ENCODE peak calls at places on chromosomes 7 and 10, in seven cellular contexts. E, D, W, I, S, O and B are unnamed samples.

GRCh38 chr10:97336942-97337719 is 2.6 kb upstream of the FRAT2 start:
- DNase-seq in E (peak), D (no peak), W (peak), I (peak), S (no peak), O (peak), B (peak)

GRCh38 chr10:24802378-24802777 is 78.7 kb upstream of the ARHGAP21 start:
- DNase-seq in E (no peak), D (no peak), W (no peak), I (no peak), S (no peak), O (no peak), B (no peak)

GRCh38 chr10:61786728-61787127 is 114.8 kb upstream of the ARID5B start:
- DNase-seq in E (no peak), D (peak), W (no peak), I (no peak), S (peak), O (no peak), B (no peak)

GRCh38 chr10:58414270-58415041 is 29.2 kb downstream of the TFAM start:
- DNase-seq in E (no peak), D (peak), W (no peak), I (no peak), S (peak), O (no peak), B (peak)

GRCh38 chr10:5723692-5724091 is 39.1 kb downstream of the TASOR2 start:
- DNase-seq in E (no peak), D (no peak), W (no peak), I (no peak), S (no peak), O (no peak), B (no peak)

GRCh38 chr7:35450456-35450855 is 196.6 kb upstream of the TBX20 start:
- DNase-seq in E (no peak), D (no peak), W (no peak), I (no peak), S (no peak), O (no peak), B (peak)

GRCh38 chr10:122494833-122495232 is 33.5 kb downstream of the HTRA1 start:
- DNase-seq in E (no peak), D (peak), W (no peak), I (no peak), S (peak), O (no peak), B (no peak)

GRCh38 chr10:72106896-72107295 is 18.5 kb upstream of the SPOCK2 start:
- DNase-seq in E (no peak), D (no peak), W (no peak), I (no peak), S (no peak), O (no peak), B (no peak)

GRCh38 chr10:119755446-119755845 is 29.6 kb downstream of the INPP5F start:
- DNase-seq in E (no peak), D (peak), W (no peak), I (no peak), S (no peak), O (no peak), B (no peak)

GRCh38 chr7:12648704-12649261 is 38.6 kb upstream of the ARL4A start:
- DNase-seq in E (no peak), D (no peak), W (no peak), I (no peak), S (no peak), O (no peak), B (peak)

GRCh38 chr10:81018898-81019890 is 481.5 kb downstream of the SH2D4B start:
- DNase-seq in E (peak), D (peak), W (peak), I (no peak), S (peak), O (no peak), B (peak)

GRCh38 chr10:132099701-132100481 is 34.1 kb downstream of the JAKMIP3 start:
- DNase-seq in E (no peak), D (no peak), W (peak), I (peak), S (no peak), O (no peak), B (no peak)

GRCh38 chr7:27154369-27154768 is 2.0 kb upstream of the HOXA3 start:
- DNase-seq in E (no peak), D (no peak), W (no peak), I (peak), S (no peak), O (no peak), B (no peak)

GRCh38 chr10:48458662-48459048 is 146.2 kb downstream of the ARHGAP22 start:
- DNase-seq in E (no peak), D (no peak), W (no peak), I (no peak), S (no peak), O (no peak), B (no peak)

GRCh38 chr7:18505870-18506460 is 10.4 kb downstream of the HDAC9 start:
- DNase-seq in E (no peak), D (peak), W (no peak), I (no peak), S (peak), O (no peak), B (no peak)

GRCh38 chr7:21076579-21076978 is 289.9 kb upstream of the SP8 start:
- DNase-seq in E (no peak), D (no peak), W (no peak), I (no peak), S (no peak), O (no peak), B (no peak)

GRCh38 chr7:1289681-1290261 is 57.1 kb downstream of the UNCX start:
- DNase-seq in E (no peak), D (no peak), W (no peak), I (peak), S (peak), O (no peak), B (no peak)

GRCh38 chr10:128064615-128065580 is 61.3 kb downstream of the MKI67 start:
- DNase-seq in E (no peak), D (peak), W (no peak), I (no peak), S (peak), O (peak), B (no peak)

GRCh38 chr7:132488634-132489302 is 87.5 kb downstream of the PLXNA4 start:
- DNase-seq in E (no peak), D (no peak), W (no peak), I (no peak), S (no peak), O (no peak), B (no peak)

GRCh38 chr10:44976352-44977198 is 2.0 kb downstream of the DEPP1 start:
- DNase-seq in E (no peak), D (no peak), W (no peak), I (no peak), S (no peak), O (no peak), B (no peak)

GRCh38 chr7:151586531-151587270 is 67.0 kb upstream of the RHEB start:
- DNase-seq in E (no peak), D (no peak), W (no peak), I (no peak), S (no peak), O (no peak), B (no peak)

GRCh38 chr7:98922392-98923107 is 44.2 kb downstream of the TRRAP start:
- DNase-seq in E (no peak), D (peak), W (no peak), I (no peak), S (peak), O (no peak), B (no peak)

GRCh38 chr7:27640914-27641570 is 21.6 kb downstream of the HIBADH start:
- DNase-seq in E (no peak), D (peak), W (no peak), I (no peak), S (no peak), O (peak), B (no peak)

GRCh38 chr10:125084191-125085186 is 75.9 kb downstream of the CTBP2 start:
- DNase-seq in E (no peak), D (peak), W (peak), I (no peak), S (peak), O (peak), B (peak)

GRCh38 chr7:120273476-120273975 is 551 bp downstream of the KCND2 start:
- DNase-seq in E (peak), D (no peak), W (peak), I (peak), S (peak), O (no peak), B (peak)

DNA sequence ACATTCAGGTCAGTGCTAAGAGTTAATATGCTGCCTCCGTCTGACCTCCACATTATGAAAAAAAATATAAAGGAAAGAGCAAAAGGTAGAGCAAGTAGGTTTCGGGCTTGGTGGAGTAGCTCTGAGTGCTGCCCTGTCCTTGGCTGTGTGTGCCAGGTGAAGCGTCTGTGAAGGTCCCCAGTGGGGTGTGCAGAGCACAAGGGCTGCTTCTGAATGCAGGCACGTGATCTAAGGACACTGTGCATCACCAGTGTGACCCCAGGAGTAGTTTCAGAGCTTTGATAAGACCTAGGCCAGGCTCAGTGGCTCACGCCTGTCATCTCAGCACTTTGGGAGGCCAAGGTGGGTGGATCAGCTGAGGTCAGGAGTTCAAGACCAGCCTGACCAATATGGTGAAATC is 36.0 kb downstream of the KLF6 start:
- DNase-seq in E (no peak), D (no peak), W (no peak), I (no peak), S (no peak), O (no peak), B (no peak)
- H3K18ac ChIP-seq in E (peak), D (peak), W (no peak), I (no peak), S (no peak), O (no peak), B (no peak)

GRCh38 chr7:23539494-23539907 is 7.7 kb upstream of the TRA2A start:
- DNase-seq in E (no peak), D (no peak), W (no peak), I (no peak), S (no peak), O (no peak), B (no peak)
- H3K4ac ChIP-seq in E (no peak), D (no peak), W (no peak), I (no peak), S (no peak), O (no peak), B (no peak)

GRCh38 chr10:86727992-86728559 is 28.3 kb upstream of the BMPR1A start:
- DNase-seq in E (no peak), D (no peak), W (no peak), I (no peak), S (peak), O (no peak), B (no peak)

GRCh38 chr10:86723009-86723408 is 33.4 kb upstream of the BMPR1A start:
- DNase-seq in E (no peak), D (no peak), W (no peak), I (no peak), S (no peak), O (no peak), B (no peak)

GRCh38 chr10:86724445-86724844 is 32.0 kb upstream of the BMPR1A start:
- DNase-seq in E (no peak), D (no peak), W (no peak), I (no peak), S (no peak), O (no peak), B (no peak)

GRCh38 chr10:86727459-86727858 is 29.0 kb upstream of the BMPR1A start:
- DNase-seq in E (no peak), D (no peak), W (no peak), I (no peak), S (peak), O (no peak), B (no peak)

GRCh38 chr10:86725980-86726976 is 30.1 kb upstream of the BMPR1A start:
- DNase-seq in E (no peak), D (no peak), W (no peak), I (no peak), S (no peak), O (no peak), B (no peak)
- H3K18ac ChIP-seq in E (no peak), D (no peak), W (no peak), I (no peak), S (no peak), O (no peak), B (no peak)

GRCh38 chr7:15950299-15950698 is 263.8 kb upstream of the MEOX2 start:
- DNase-seq in E (no peak), D (no peak), W (no peak), I (no peak), S (no peak), O (no peak), B (no peak)
- H3K4ac ChIP-seq in E (no peak), D (no peak), W (no peak), I (no peak), S (no peak), O (no peak), B (no peak)

GRCh38 chr7:42233939-42234338 is 3.1 kb downstream of the GLI3 start:
- DNase-seq in E (no peak), D (peak), W (no peak), I (no peak), S (peak), O (no peak), B (no peak)
- H3K18ac ChIP-seq in E (no peak), D (peak), W (no peak), I (no peak), S (no peak), O (no peak), B (no peak)

DNA sequence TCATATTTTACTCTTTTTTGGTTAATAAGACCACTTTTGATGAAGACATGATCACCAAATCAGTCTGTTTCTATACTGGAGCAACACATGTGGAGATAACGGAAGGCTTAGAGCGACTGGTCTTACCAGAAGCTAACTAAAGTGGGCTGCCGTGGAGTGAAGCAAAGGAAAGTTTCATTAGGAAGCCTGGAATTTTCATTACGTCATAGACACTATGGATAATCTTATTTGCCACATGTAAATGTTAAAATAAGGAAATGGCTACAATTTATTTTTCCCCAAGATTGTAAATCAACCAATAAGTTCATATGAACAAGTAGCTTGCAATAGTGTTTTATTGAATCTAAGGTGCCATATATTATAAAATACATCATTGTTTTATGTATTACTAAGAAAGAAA is 185.4 kb downstream of the PHTF2 start:
- DNase-seq in E (no peak), D (no peak), W (no peak), I (no peak), S (no peak), O (no peak), B (no peak)
- H3K4ac ChIP-seq in E (no peak), D (no peak), W (no peak), I (no peak), S (no peak), O (no peak), B (no peak)